ENCODE peak calls at places on chromosomes 16 and 17, in nine cellular contexts. One of them, this sample, is unnamed.
A peak's percentile ranks its signal among the peaks of the same experiment; 100 is the strongest.

GRCh38 chr16:66961065-66961744 is at the start of gene CES3:
- DNase-seq in mesenchymal stem cell: peak; percentile 74
- DNase-seq in Calu3: peak; percentile 80
- DNase-seq in Right ventricle myocardium superior: peak; percentile 70
- DNase-seq in hypothalamus: peak; percentile 43
- DNase-seq in C1 segment of cervical spinal cord: peak; percentile 13
- DNase-seq in AG04450: peak; percentile 20
- DNase-seq in brain microvascular endothelial cell: peak; percentile 67
- DNase-seq in stimulated activated CD4-positive, alpha-beta T cell treated with anti-CD3 and anti-CD28 coated beads, Interleukin-1b, Interleukin-23, amount 100 ng/mL, for 48 hours: peak; percentile 76
- DNase-seq in this sample: peak; percentile 55

GRCh38 chr17:303161-303560 is 49.4 kb downstream of the RPH3AL start:
- DNase-seq in hypothalamus: no peak
- DNase-seq in C1 segment of cervical spinal cord: no peak
- DNase-seq in Calu3: no peak
- DNase-seq in Right ventricle myocardium superior: peak; percentile 10
- DNase-seq in brain microvascular endothelial cell: no peak
- DNase-seq in AG04450: no peak
- DNase-seq in mesenchymal stem cell: no peak
- DNase-seq in stimulated activated CD4-positive, alpha-beta T cell treated with anti-CD3 and anti-CD28 coated beads, Interleukin-1b, Interleukin-23, amount 100 ng/mL, for 48 hours: no peak
- DNase-seq in this sample: no peak

GRCh38 chr16:68503334-68503733 is 35.8 kb upstream of the ZFP90 start:
- DNase-seq in brain microvascular endothelial cell: no peak
- DNase-seq in AG04450: no peak
- DNase-seq in Calu3: no peak
- DNase-seq in C1 segment of cervical spinal cord: no peak
- DNase-seq in stimulated activated CD4-positive, alpha-beta T cell treated with anti-CD3 and anti-CD28 coated beads, Interleukin-1b, Interleukin-23, amount 100 ng/mL, for 48 hours: no peak
- DNase-seq in mesenchymal stem cell: no peak
- DNase-seq in Right ventricle myocardium superior: no peak
- DNase-seq in hypothalamus: no peak
- DNase-seq in this sample: no peak

GRCh38 chr16:22787456-22788189 is 26.3 kb upstream of the HS3ST2 start:
- DNase-seq in Right ventricle myocardium superior: no peak
- DNase-seq in stimulated activated CD4-positive, alpha-beta T cell treated with anti-CD3 and anti-CD28 coated beads, Interleukin-1b, Interleukin-23, amount 100 ng/mL, for 48 hours: no peak
- DNase-seq in hypothalamus: no peak
- DNase-seq in brain microvascular endothelial cell: no peak
- DNase-seq in mesenchymal stem cell: no peak
- DNase-seq in AG04450: no peak
- DNase-seq in Calu3: peak; percentile 16
- DNase-seq in C1 segment of cervical spinal cord: no peak
- DNase-seq in this sample: peak; percentile 12

GRCh38 chr17:73546770-73547345 is 97.4 kb downstream of the SDK2 start:
- DNase-seq in hypothalamus: no peak
- DNase-seq in AG04450: no peak
- DNase-seq in brain microvascular endothelial cell: no peak
- DNase-seq in Right ventricle myocardium superior: peak; percentile 69
- DNase-seq in Calu3: peak; percentile 57
- DNase-seq in C1 segment of cervical spinal cord: no peak
- DNase-seq in stimulated activated CD4-positive, alpha-beta T cell treated with anti-CD3 and anti-CD28 coated beads, Interleukin-1b, Interleukin-23, amount 100 ng/mL, for 48 hours: peak; percentile 16
- DNase-seq in mesenchymal stem cell: peak; percentile 3
- DNase-seq in this sample: no peak

GRCh38 chr16:71254832-71255560 is 24.5 kb upstream of the HYDIN start:
- DNase-seq in Right ventricle myocardium superior: no peak
- DNase-seq in C1 segment of cervical spinal cord: no peak
- DNase-seq in AG04450: no peak
- DNase-seq in brain microvascular endothelial cell: no peak
- DNase-seq in mesenchymal stem cell: no peak
- DNase-seq in hypothalamus: no peak
- DNase-seq in stimulated activated CD4-positive, alpha-beta T cell treated with anti-CD3 and anti-CD28 coated beads, Interleukin-1b, Interleukin-23, amount 100 ng/mL, for 48 hours: no peak
- DNase-seq in Calu3: no peak
- DNase-seq in this sample: no peak

GRCh38 chr17:32610027-32610650 is 123.3 kb downstream of the CDK5R1 start:
- DNase-seq in stimulated activated CD4-positive, alpha-beta T cell treated with anti-CD3 and anti-CD28 coated beads, Interleukin-1b, Interleukin-23, amount 100 ng/mL, for 48 hours: no peak
- DNase-seq in C1 segment of cervical spinal cord: no peak
- DNase-seq in AG04450: no peak
- DNase-seq in mesenchymal stem cell: no peak
- DNase-seq in Calu3: no peak
- DNase-seq in brain microvascular endothelial cell: no peak
- DNase-seq in hypothalamus: no peak
- DNase-seq in Right ventricle myocardium superior: no peak
- DNase-seq in this sample: no peak

GRCh38 chr17:28282596-28282995 is 36.4 kb upstream of the TMEM97 start:
- DNase-seq in hypothalamus: no peak
- DNase-seq in brain microvascular endothelial cell: peak; percentile 88
- DNase-seq in stimulated activated CD4-positive, alpha-beta T cell treated with anti-CD3 and anti-CD28 coated beads, Interleukin-1b, Interleukin-23, amount 100 ng/mL, for 48 hours: no peak
- DNase-seq in C1 segment of cervical spinal cord: no peak
- DNase-seq in Right ventricle myocardium superior: no peak
- DNase-seq in Calu3: no peak
- DNase-seq in mesenchymal stem cell: peak; percentile 84
- DNase-seq in AG04450: peak; percentile 76
- DNase-seq in this sample: peak; percentile 88

GRCh38 chr16:27708651-27709050 is 158.7 kb downstream of the KATNIP start:
- DNase-seq in Right ventricle myocardium superior: no peak
- DNase-seq in mesenchymal stem cell: no peak
- DNase-seq in C1 segment of cervical spinal cord: no peak
- DNase-seq in stimulated activated CD4-positive, alpha-beta T cell treated with anti-CD3 and anti-CD28 coated beads, Interleukin-1b, Interleukin-23, amount 100 ng/mL, for 48 hours: no peak
- DNase-seq in AG04450: no peak
- DNase-seq in Calu3: no peak
- DNase-seq in brain microvascular endothelial cell: no peak
- DNase-seq in hypothalamus: no peak
- DNase-seq in this sample: no peak

GRCh38 chr17:82943339-82943738 is 103.5 kb upstream of the ZNF750 start:
- DNase-seq in C1 segment of cervical spinal cord: no peak
- DNase-seq in stimulated activated CD4-positive, alpha-beta T cell treated with anti-CD3 and anti-CD28 coated beads, Interleukin-1b, Interleukin-23, amount 100 ng/mL, for 48 hours: no peak
- DNase-seq in Right ventricle myocardium superior: peak; percentile 10
- DNase-seq in hypothalamus: no peak
- DNase-seq in Calu3: no peak
- DNase-seq in brain microvascular endothelial cell: no peak
- DNase-seq in mesenchymal stem cell: no peak
- DNase-seq in AG04450: no peak
- DNase-seq in this sample: no peak

GRCh38 chr17:4734857-4735475 is 3.7 kb downstream of the MED11 start:
- DNase-seq in Calu3: no peak
- DNase-seq in brain microvascular endothelial cell: no peak
- DNase-seq in hypothalamus: no peak
- DNase-seq in AG04450: no peak
- DNase-seq in C1 segment of cervical spinal cord: no peak
- DNase-seq in mesenchymal stem cell: no peak
- DNase-seq in Right ventricle myocardium superior: no peak
- DNase-seq in stimulated activated CD4-positive, alpha-beta T cell treated with anti-CD3 and anti-CD28 coated beads, Interleukin-1b, Interleukin-23, amount 100 ng/mL, for 48 hours: no peak
- DNase-seq in this sample: no peak

GRCh38 chr16:80202831-80203230 is 338.0 kb upstream of the DYNLRB2 start:
- DNase-seq in hypothalamus: no peak
- DNase-seq in Right ventricle myocardium superior: no peak
- DNase-seq in stimulated activated CD4-positive, alpha-beta T cell treated with anti-CD3 and anti-CD28 coated beads, Interleukin-1b, Interleukin-23, amount 100 ng/mL, for 48 hours: no peak
- DNase-seq in AG04450: no peak
- DNase-seq in brain microvascular endothelial cell: no peak
- DNase-seq in mesenchymal stem cell: no peak
- DNase-seq in C1 segment of cervical spinal cord: no peak
- DNase-seq in Calu3: no peak
- DNase-seq in this sample: no peak

GRCh38 chr16:25192096-25192495 is 24.7 kb upstream of the AQP8 start:
- DNase-seq in Right ventricle myocardium superior: no peak
- DNase-seq in Calu3: no peak
- DNase-seq in mesenchymal stem cell: no peak
- DNase-seq in C1 segment of cervical spinal cord: no peak
- DNase-seq in stimulated activated CD4-positive, alpha-beta T cell treated with anti-CD3 and anti-CD28 coated beads, Interleukin-1b, Interleukin-23, amount 100 ng/mL, for 48 hours: no peak
- DNase-seq in hypothalamus: no peak
- DNase-seq in AG04450: no peak
- DNase-seq in brain microvascular endothelial cell: no peak
- DNase-seq in this sample: peak; percentile 5

GRCh38 chr16:50373780-50374179 is 5.0 kb upstream of the BRD7 start:
- DNase-seq in Calu3: no peak
- DNase-seq in brain microvascular endothelial cell: no peak
- DNase-seq in Right ventricle myocardium superior: no peak
- DNase-seq in stimulated activated CD4-positive, alpha-beta T cell treated with anti-CD3 and anti-CD28 coated beads, Interleukin-1b, Interleukin-23, amount 100 ng/mL, for 48 hours: no peak
- DNase-seq in C1 segment of cervical spinal cord: no peak
- DNase-seq in mesenchymal stem cell: no peak
- DNase-seq in AG04450: no peak
- DNase-seq in hypothalamus: no peak
- DNase-seq in this sample: no peak

GRCh38 chr17:79849953-79850352 is 10.7 kb upstream of the CBX4 start:
- DNase-seq in Right ventricle myocardium superior: no peak
- DNase-seq in hypothalamus: no peak
- DNase-seq in Calu3: no peak
- DNase-seq in C1 segment of cervical spinal cord: no peak
- DNase-seq in AG04450: no peak
- DNase-seq in stimulated activated CD4-positive, alpha-beta T cell treated with anti-CD3 and anti-CD28 coated beads, Interleukin-1b, Interleukin-23, amount 100 ng/mL, for 48 hours: no peak
- DNase-seq in mesenchymal stem cell: peak; percentile 64
- DNase-seq in brain microvascular endothelial cell: no peak
- DNase-seq in this sample: no peak

GRCh38 chr16:59392911-59393310 is 658.8 kb upstream of the GOT2 start:
- DNase-seq in AG04450: no peak
- DNase-seq in Right ventricle myocardium superior: no peak
- DNase-seq in Calu3: no peak
- DNase-seq in stimulated activated CD4-positive, alpha-beta T cell treated with anti-CD3 and anti-CD28 coated beads, Interleukin-1b, Interleukin-23, amount 100 ng/mL, for 48 hours: no peak
- DNase-seq in brain microvascular endothelial cell: no peak
- DNase-seq in C1 segment of cervical spinal cord: no peak
- DNase-seq in hypothalamus: no peak
- DNase-seq in mesenchymal stem cell: no peak
- DNase-seq in this sample: no peak

GRCh38 chr17:8109669-8110455 is 8.5 kb downstream of the ALOXE3 start:
- DNase-seq in AG04450: no peak
- DNase-seq in C1 segment of cervical spinal cord: no peak
- DNase-seq in Calu3: peak; percentile 82
- DNase-seq in Right ventricle myocardium superior: peak; percentile 70
- DNase-seq in mesenchymal stem cell: no peak
- DNase-seq in hypothalamus: no peak
- DNase-seq in stimulated activated CD4-positive, alpha-beta T cell treated with anti-CD3 and anti-CD28 coated beads, Interleukin-1b, Interleukin-23, amount 100 ng/mL, for 48 hours: peak; percentile 73
- DNase-seq in brain microvascular endothelial cell: no peak
- DNase-seq in this sample: peak; percentile 19

GRCh38 chr17:57475786-57476185 is 219.5 kb downstream of the MSI2 start:
- DNase-seq in AG04450: no peak
- DNase-seq in Right ventricle myocardium superior: no peak
- DNase-seq in brain microvascular endothelial cell: no peak
- DNase-seq in C1 segment of cervical spinal cord: no peak
- DNase-seq in hypothalamus: no peak
- DNase-seq in Calu3: no peak
- DNase-seq in stimulated activated CD4-positive, alpha-beta T cell treated with anti-CD3 and anti-CD28 coated beads, Interleukin-1b, Interleukin-23, amount 100 ng/mL, for 48 hours: no peak
- DNase-seq in mesenchymal stem cell: no peak
- DNase-seq in this sample: no peak